ENCODE peak calls at places on chromosome 14, in ten cellular contexts. Q is fibroblast of lung, K is HCT116, I is endothelial cell, W is A549, S is uterus, H is nephron progenitor cell, Y is choroid plexus epithelial cell, R is AG09309, V is fibroblast of mammary gland. L is an unnamed sample.

GRCh38 chr14:95045836-95046430 is 111.4 kb downstream of the DICER1 start:
- DNase-seq in I (no peak), R (no peak), W (no peak), V (no peak), Y (no peak), S (no peak), K (no peak), H (no peak), Q (no peak), L (no peak)

GRCh38 chr14:82125963-82126362 is 592.3 kb upstream of the SEL1L start:
- DNase-seq in S (no peak), I (no peak), H (no peak), V (no peak), K (no peak), W (no peak), R (no peak), Q (no peak), Y (no peak), L (no peak)

GRCh38 chr14:77489051-77489450 is 9.6 kb downstream of the ISM2 start:
- DNase-seq in Q (no peak), R (no peak), I (no peak), V (no peak), S (no peak), K (no peak), H (no peak), W (no peak), Y (no peak), L (no peak)

GRCh38 chr14:36316131-36316530 is 4.3 kb downstream of the MBIP start:
- DNase-seq in S (no peak), K (no peak), V (no peak), Q (no peak), R (no peak), Y (no peak), H (no peak), W (no peak), I (no peak), L (peak)

GRCh38 chr14:32399920-32400319 is 70.8 kb downstream of the AKAP6 start:
- DNase-seq in I (no peak), Y (no peak), K (no peak), V (no peak), W (no peak), S (no peak), H (no peak), R (no peak), Q (no peak), L (no peak)

GRCh38 chr14:79597561-79597960 is 613.7 kb downstream of the DIO2 start:
- DNase-seq in Y (peak), S (no peak), H (no peak), W (no peak), K (no peak), Q (peak), V (peak), R (no peak), I (no peak), L (no peak)

GRCh38 chr14:93713726-93714405 is 74.4 kb downstream of the PRIMA1 start:
- DNase-seq in V (no peak), K (no peak), S (no peak), I (no peak), R (no peak), Y (no peak), W (no peak), Q (no peak), H (no peak), L (no peak)

GRCh38 chr14:36503771-36504741 is 16.0 kb downstream of the NKX2-1 start:
- DNase-seq in Y (no peak), H (no peak), W (no peak), K (no peak), V (no peak), Q (no peak), R (no peak), I (no peak), S (no peak), L (no peak)

GRCh38 chr14:70886421-70887206 is 20.6 kb upstream of the PCNX1 start:
- DNase-seq in W (no peak), R (no peak), H (no peak), I (no peak), V (no peak), S (no peak), K (no peak), Y (no peak), Q (no peak), L (peak)

GRCh38 chr14:69657961-69658360 is 46.6 kb downstream of the SUSD6 start:
- DNase-seq in V (peak), Y (peak), S (no peak), K (no peak), H (peak), Q (peak), I (no peak), W (no peak), R (no peak), L (no peak)

GRCh38 chr14:79972230-79972629 is 239.1 kb downstream of the DIO2 start:
- DNase-seq in Y (peak), H (no peak), K (no peak), S (no peak), R (no peak), I (no peak), Q (peak), V (peak), W (no peak), L (no peak)

GRCh38 chr14:68506645-68507405 is 286.0 kb downstream of the ZFP36L1 start:
- DNase-seq in Q (no peak), I (no peak), R (no peak), S (peak), Y (no peak), W (no peak), K (no peak), V (no peak), H (no peak), L (peak)

GRCh38 chr14:53786045-53786444 is 170.6 kb downstream of the BMP4 start:
- DNase-seq in I (no peak), K (no peak), V (no peak), R (no peak), Y (peak), S (no peak), Q (no peak), W (no peak), H (no peak), L (no peak)

GRCh38 chr14:43525647-43526046 is 981.4 kb downstream of the FSCB start:
- DNase-seq in H (no peak), K (no peak), W (no peak), Q (no peak), S (no peak), R (no peak), I (no peak), Y (no peak), V (no peak), L (no peak)

GRCh38 chr14:91980157-91980556 is 32.7 kb upstream of the FBLN5 start:
- DNase-seq in Y (peak), K (peak), S (no peak), R (peak), I (no peak), V (peak), Q (peak), H (no peak), W (peak), L (no peak)

GRCh38 chr14:104681689-104682074 is 7.7 kb upstream of the INF2 start:
- DNase-seq in S (peak), K (no peak), H (peak), W (peak), V (peak), R (peak), Y (peak), I (peak), Q (peak), L (no peak)

GRCh38 chr14:60648934-60649814 is at the start of gene SIX1:
- DNase-seq in Q (peak), K (peak), V (peak), S (peak), Y (peak), R (peak), I (peak), W (peak), H (peak), L (peak)

GRCh38 chr14:95998656-95999055 is 40.5 kb upstream of the C14orf132 start:
- DNase-seq in R (peak), H (no peak), W (no peak), I (no peak), K (peak), S (no peak), V (peak), Y (peak), Q (peak), L (no peak)

GRCh38 chr14:54627718-54628345 is 60.9 kb downstream of the SAMD4A start:
- DNase-seq in Q (peak), S (peak), K (no peak), W (no peak), V (peak), I (peak), Y (peak), R (no peak), H (peak), L (peak)

GRCh38 chr14:24959791-24960331 is 90.1 kb downstream of the STXBP6 start:
- DNase-seq in S (no peak), Q (no peak), V (peak), Y (no peak), I (no peak), W (no peak), R (no peak), K (no peak), H (no peak), L (no peak)

GRCh38 chr14:105420141-105420975 is 731 bp downstream of the MTA1 start:
- DNase-seq in Y (no peak), W (no peak), H (no peak), K (no peak), R (no peak), I (no peak), S (no peak), Q (no peak), V (no peak), L (peak)

GRCh38 chr14:63178912-63179311 is 25.3 kb upstream of the RHOJ start:
- DNase-seq in W (no peak), R (peak), H (no peak), K (no peak), Y (peak), S (no peak), Q (peak), V (peak), I (no peak), L (no peak)

GRCh38 chr14:23093993-23094665 is 807 bp downstream of the ACIN1 start:
- DNase-seq in R (no peak), H (no peak), Y (peak), S (no peak), W (peak), Q (no peak), K (no peak), V (no peak), I (peak), L (no peak)

GRCh38 chr14:23097786-23098185 is 2.5 kb downstream of the C14orf119 start:
- DNase-seq in R (no peak), K (no peak), W (no peak), I (no peak), V (no peak), S (no peak), Q (no peak), H (no peak), Y (no peak), L (no peak)

GRCh38 chr14:23094666-23095195 is at the start of gene ACIN1:
- DNase-seq in K (peak), R (peak), H (peak), I (no peak), Y (peak), Q (peak), V (peak), S (peak), W (no peak), L (peak)

GRCh38 chr14:23093526-23093925 is 1.4 kb downstream of the ACIN1 start:
- DNase-seq in V (no peak), K (no peak), W (no peak), Y (no peak), R (no peak), S (no peak), H (no peak), Q (no peak), I (no peak), L (no peak)

GRCh38 chr14:23095196-23096108 is at the start of gene C14orf119:
- DNase-seq in H (peak), Q (peak), W (peak), V (peak), S (peak), R (peak), I (peak), Y (peak), K (peak), L (peak)
- TF ChIP-seq CTCF in H (no peak), Q (no peak), W (no peak), V (no peak), S (no peak), R (no peak), I (no peak), Y (no peak), K (no peak), L (no peak)

DNA sequence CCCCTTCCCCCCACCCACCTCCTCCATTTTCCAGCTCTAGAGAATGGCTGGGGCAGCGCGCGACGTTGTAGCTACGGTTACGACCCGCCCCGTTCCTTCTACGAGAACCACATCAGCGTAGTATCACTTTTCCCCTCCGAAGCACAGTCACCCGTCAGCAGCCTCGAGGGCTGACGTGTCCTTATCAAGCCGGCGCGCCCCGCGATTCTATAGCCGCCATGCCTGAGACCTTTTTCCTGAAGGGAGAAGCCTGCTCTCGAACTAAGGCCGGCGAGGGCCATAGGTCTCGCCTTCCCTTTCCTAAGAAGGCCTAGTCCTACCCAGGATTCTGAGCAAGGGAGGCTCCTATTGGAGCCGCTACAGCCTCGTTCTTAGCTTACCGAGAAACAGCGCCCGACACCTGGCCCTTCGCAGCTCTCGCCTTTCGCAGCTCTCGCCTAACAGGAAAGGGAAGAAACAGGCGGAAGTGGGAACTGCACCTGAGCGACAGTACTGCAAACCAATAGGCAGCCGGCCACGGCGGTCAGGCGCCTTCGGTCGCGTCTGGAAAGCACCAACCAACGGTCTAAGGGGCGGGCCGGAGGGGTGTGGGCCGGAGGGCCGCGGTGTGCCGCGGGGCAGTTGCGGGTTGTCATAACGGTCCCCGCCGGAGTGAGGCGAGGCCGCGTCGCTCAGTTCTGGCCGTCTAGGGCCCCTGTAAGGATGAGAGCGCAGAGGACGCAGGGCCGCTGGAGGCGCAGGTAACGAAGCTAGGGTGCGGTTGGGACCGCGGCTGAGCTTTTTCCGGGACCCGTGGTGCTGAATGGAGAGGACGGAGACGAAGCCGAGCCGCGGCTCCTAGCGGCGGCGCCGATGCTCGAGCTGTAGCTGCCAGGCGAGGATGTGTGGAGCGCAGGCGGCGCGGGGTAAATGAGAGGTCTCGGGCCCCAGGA is at the start of the genes MGAT2 and RPL36AL:
- DNase-seq in R (peak), Q (peak), W (peak), V (peak), I (peak), H (peak), K (peak), S (peak), Y (peak), L (peak)
- TF ChIP-seq CTCF in R (peak), Q (peak), W (peak), V (peak), I (peak), H (no peak), K (no peak), S (peak), Y (peak), L (no peak)

DNA sequence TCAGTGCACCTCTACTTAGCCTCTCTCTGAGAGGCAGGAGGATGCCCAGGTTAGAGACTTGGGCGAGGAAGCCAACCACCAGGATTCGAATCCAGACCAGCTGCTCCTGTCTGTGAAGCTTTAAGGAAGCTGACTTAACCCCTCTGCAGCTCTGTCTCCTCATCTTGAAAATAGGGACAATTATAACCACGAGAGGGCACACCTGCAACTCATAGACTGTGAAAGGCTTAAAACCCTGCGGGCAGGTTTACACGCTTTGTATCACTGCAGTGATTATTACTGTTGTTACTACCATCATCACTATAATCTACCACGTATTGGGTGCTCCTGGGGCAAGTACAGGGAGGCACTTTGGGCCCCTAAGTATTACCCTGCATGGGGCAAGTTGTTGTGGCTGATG is 379.8 kb downstream of the VRK1 start:
- DNase-seq in V (peak), Q (peak), W (peak), I (peak), R (no peak), S (no peak), Y (no peak), H (no peak), K (peak), L (peak)
- TF ChIP-seq CTCF in V (peak), Q (no peak), W (peak), I (no peak), R (peak), S (no peak), Y (no peak), H (no peak), K (peak), L (no peak)

DNA sequence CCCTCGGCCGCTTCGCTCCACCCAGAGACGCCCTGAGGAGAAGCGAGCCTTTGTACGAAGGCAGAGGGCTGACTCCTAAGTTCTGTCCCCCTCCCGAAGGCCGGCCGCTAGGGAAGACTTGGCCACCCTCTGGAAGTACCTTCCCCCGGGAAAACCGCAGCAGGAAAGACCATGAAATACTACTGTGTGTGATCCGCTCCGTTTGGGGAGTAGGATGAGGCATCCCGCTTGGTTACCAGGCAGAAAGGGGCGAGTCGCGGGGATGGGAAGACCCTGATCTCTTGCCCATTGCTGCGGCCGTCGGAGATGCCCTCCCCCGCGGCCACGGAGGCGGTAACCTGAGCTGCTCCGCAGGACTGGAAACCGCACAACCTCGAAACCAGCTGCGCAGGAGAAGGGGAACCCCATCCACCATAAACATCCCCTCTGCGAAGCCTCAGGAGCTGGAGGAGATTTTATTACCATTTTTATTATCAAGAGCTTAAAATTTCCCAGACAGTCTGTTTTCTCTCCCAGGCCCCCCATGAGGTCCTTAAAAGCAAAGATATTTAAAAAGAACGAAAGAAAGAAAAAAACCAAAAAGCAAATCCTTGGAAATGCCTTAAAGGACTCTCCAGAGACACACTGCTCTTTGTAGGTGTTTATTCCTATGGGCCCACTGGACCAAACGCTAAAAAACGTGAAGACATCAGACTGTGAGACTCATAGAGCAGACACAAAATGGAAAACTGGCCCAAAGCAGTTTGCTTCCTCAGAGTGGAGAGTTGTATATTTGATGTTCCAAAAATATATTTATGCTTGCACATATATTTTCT is 965 bp upstream of the NID2 start:
- DNase-seq in W (no peak), H (peak), V (peak), Q (peak), K (no peak), Y (peak), R (no peak), I (no peak), S (peak), L (peak)
- TF ChIP-seq CTCF in W (no peak), H (no peak), V (no peak), Q (no peak), K (no peak), Y (no peak), R (no peak), I (no peak), S (no peak), L (no peak)

GRCh38 chr14:59422069-59422881 is 42.9 kb downstream of the GPR135 start:
- DNase-seq in S (no peak), V (peak), K (no peak), W (no peak), Y (no peak), H (no peak), R (no peak), Q (no peak), I (no peak), L (no peak)
- TF ChIP-seq CTCF in S (no peak), V (peak), K (peak), W (peak), Y (peak), H (no peak), R (peak), Q (no peak), I (no peak), L (no peak)

GRCh38 chr14:73729015-73729330 is 14.8 kb upstream of the PNMA1 start:
- DNase-seq in R (no peak), Y (no peak), S (no peak), H (no peak), Q (no peak), I (no peak), W (no peak), K (no peak), V (no peak), L (no peak)
- TF ChIP-seq CTCF in R (no peak), Y (no peak), S (no peak), H (no peak), Q (no peak), I (peak), W (no peak), K (no peak), V (no peak), L (no peak)

DNA sequence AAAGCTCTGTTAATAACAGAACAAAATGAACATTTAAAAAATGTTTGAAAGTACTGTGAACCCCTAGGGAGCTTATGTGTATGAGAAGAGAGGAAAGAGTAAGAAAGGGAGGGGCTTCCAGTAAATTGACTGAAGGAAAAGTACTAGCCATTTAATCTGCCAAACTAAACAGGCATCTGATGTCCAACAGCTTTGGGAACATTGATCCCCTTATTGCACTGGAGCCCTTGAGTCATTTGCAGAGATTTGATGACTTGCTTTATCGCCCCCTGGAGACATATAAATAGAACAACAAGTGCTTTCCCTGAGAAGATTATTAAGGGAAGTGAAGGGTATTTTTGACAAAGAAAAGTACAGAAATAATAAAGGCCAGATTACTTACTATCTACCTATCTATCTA is 319.3 kb upstream of the NOVA1 start:
- DNase-seq in R (no peak), V (peak), Y (peak), I (no peak), K (no peak), Q (peak), S (no peak), W (no peak), H (no peak), L (no peak)
- TF ChIP-seq CTCF in R (no peak), V (peak), Y (peak), I (peak), K (no peak), Q (peak), S (peak), W (peak), H (peak), L (no peak)